ENCODE peak calls at places on chromosome X, in ten cellular contexts. V is progenitor cell of endocrine pancreas, Y is natural killer cell, I is NB4, F is HFFc6, Z is left ventricle myocardium inferior, P is bronchial epithelial cell, B is body of pancreas, J is ovary, S is sigmoid colon. K is an unnamed sample.

GRCh38 chrX:97563531-97564133 is 679.9 kb downstream of the RPA4 start:
- DNase-seq in V (no peak), Y (peak), I (peak), F (peak), Z (peak), P (peak), B (no peak), J (peak), S (peak), K (peak)

GRCh38 chrX:22389544-22390243 is 117.0 kb downstream of the CBLL2 start:
- DNase-seq in V (no peak), Y (no peak), I (no peak), F (peak), Z (no peak), P (peak), B (no peak), J (no peak), S (no peak), K (no peak)

GRCh38 chrX:48945517-48946348 is 11.7 kb downstream of the OTUD5 start:
- DNase-seq in V (no peak), Y (peak), I (peak), F (peak), Z (peak), P (peak), B (peak), J (peak), S (no peak), K (no peak)

GRCh38 chrX:16479206-16479869 is 170.6 kb upstream of the S100G start:
- DNase-seq in V (no peak), Y (no peak), I (no peak), F (peak), Z (no peak), P (peak), B (no peak), J (no peak), S (no peak), K (no peak)

GRCh38 chrX:74420194-74421035 is 878 bp upstream of the SLC16A2 start:
- DNase-seq in V (peak), Y (no peak), I (peak), F (peak), Z (peak), P (peak), B (peak), J (peak), S (peak), K (no peak)

GRCh38 chrX:106404512-106404911 is 207.3 kb upstream of the RADX start:
- DNase-seq in V (no peak), Y (no peak), I (no peak), F (no peak), Z (no peak), P (peak), B (no peak), J (no peak), S (no peak), K (no peak)

GRCh38 chrX:107654778-107655761 is 26.8 kb downstream of the PRPS1 start:
- DNase-seq in V (peak), Y (peak), I (peak), F (peak), Z (peak), P (peak), B (peak), J (peak), S (peak), K (peak)

GRCh38 chrX:44873415-44874270 is 655 bp downstream of the KDM6A start:
- DNase-seq in V (peak), Y (peak), I (peak), F (peak), Z (peak), P (no peak), B (peak), J (peak), S (peak), K (peak)

GRCh38 chrX:134622813-134623185 is 35.5 kb downstream of the PLAC1 start:
- DNase-seq in V (no peak), Y (no peak), I (no peak), F (no peak), Z (no peak), P (peak), B (no peak), J (no peak), S (no peak), K (no peak)

GRCh38 chrX:21656587-21657317 is 1.4 kb downstream of the KLHL34 start:
- DNase-seq in V (no peak), Y (no peak), I (no peak), F (no peak), Z (no peak), P (no peak), B (no peak), J (no peak), S (no peak), K (no peak)

GRCh38 chrX:48480142-48480541 is 4.1 kb downstream of the FTSJ1 start:
- DNase-seq in V (no peak), Y (no peak), I (no peak), F (no peak), Z (no peak), P (no peak), B (no peak), J (no peak), S (no peak), K (no peak)

GRCh38 chrX:155535866-155536265 is 76.9 kb downstream of the TMLHE start:
- DNase-seq in V (no peak), Y (no peak), I (no peak), F (no peak), Z (no peak), P (peak), B (no peak), J (no peak), S (no peak), K (no peak)

GRCh38 chrX:12548746-12549145 is 242.5 kb upstream of the PRPS2 start:
- DNase-seq in V (peak), Y (no peak), I (peak), F (no peak), Z (no peak), P (peak), B (no peak), J (no peak), S (no peak), K (no peak)

GRCh38 chrX:71543316-71543715 is 10.4 kb downstream of the OGT start:
- DNase-seq in V (no peak), Y (no peak), I (no peak), F (peak), Z (no peak), P (peak), B (no peak), J (no peak), S (no peak), K (no peak)

GRCh38 chrX:148905376-148905775 is 405.0 kb downstream of the AFF2 start:
- DNase-seq in V (no peak), Y (no peak), I (no peak), F (no peak), Z (no peak), P (no peak), B (no peak), J (no peak), S (no peak), K (no peak)

GRCh38 chrX:56232221-56233082 is at the start of gene KLF8:
- DNase-seq in V (no peak), Y (no peak), I (peak), F (no peak), Z (peak), P (peak), B (peak), J (peak), S (peak), K (no peak)

GRCh38 chrX:24099394-24099793 is 44.6 kb downstream of the EIF2S3 start:
- DNase-seq in V (no peak), Y (no peak), I (no peak), F (no peak), Z (no peak), P (no peak), B (no peak), J (no peak), S (no peak), K (no peak)
- TF ChIP-seq CTCF in V (no peak), Y (no peak), I (no peak), F (no peak), Z (no peak), P (no peak), B (no peak), J (no peak), S (no peak), K (no peak)

GRCh38 chrX:6021316-6022091 is 207.2 kb downstream of the NLGN4X start:
- DNase-seq in V (peak), Y (no peak), I (peak), F (peak), Z (no peak), P (peak), B (peak), J (no peak), S (no peak), K (no peak)
- TF ChIP-seq CTCF in V (peak), Y (no peak), I (peak), F (peak), Z (peak), P (peak), B (peak), J (peak), S (peak), K (peak)

DNA sequence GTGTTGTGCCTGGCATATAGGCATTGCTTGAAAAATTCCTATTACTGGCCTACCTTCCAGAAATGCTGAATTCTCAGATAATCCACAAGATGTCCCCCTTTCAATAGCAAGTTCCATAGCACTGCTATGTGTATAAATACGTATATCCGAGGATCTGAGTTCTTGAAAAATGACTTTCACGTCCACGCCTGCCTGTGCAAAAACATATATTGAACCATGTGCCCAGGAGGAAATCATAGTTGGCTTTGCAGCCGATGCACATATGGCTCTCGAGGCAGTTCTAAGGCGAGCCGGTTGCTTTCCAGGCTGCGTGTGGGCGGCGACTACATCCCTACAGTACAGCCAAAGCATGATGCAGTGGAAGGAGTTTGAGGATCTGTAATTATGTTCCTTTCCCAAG is 55.4 kb upstream of the ESX1 start:
- DNase-seq in V (no peak), Y (no peak), I (peak), F (peak), Z (no peak), P (peak), B (no peak), J (no peak), S (no peak), K (no peak)
- TF ChIP-seq CTCF in V (peak), Y (no peak), I (peak), F (peak), Z (no peak), P (peak), B (no peak), J (no peak), S (no peak), K (no peak)

GRCh38 chrX:135927897-135928296 is 34.4 kb downstream of the SAGE1 start:
- DNase-seq in V (no peak), Y (no peak), I (no peak), F (no peak), Z (no peak), P (no peak), B (no peak), J (no peak), S (no peak), K (no peak)

GRCh38 chrX:135923353-135923752 is 29.8 kb downstream of the SAGE1 start:
- DNase-seq in V (no peak), Y (no peak), I (no peak), F (peak), Z (no peak), P (peak), B (no peak), J (no peak), S (no peak), K (no peak)
- TF ChIP-seq CTCF in V (no peak), Y (no peak), I (no peak), F (peak), Z (no peak), P (peak), B (no peak), J (no peak), S (no peak), K (no peak)

K was measured in CD14-positive monocyte.